ENCODE peak calls at places on chromosome 12, in nine cellular contexts. E, U, M, O, N, Q, R, I and H are unnamed samples.

GRCh38 chr12:93050748-93051081 is 121.6 kb upstream of the EEA1 start:
- DNase-seq in I (no peak), O (no peak), M (no peak), E (no peak), R (no peak), Q (no peak), U (no peak), N (no peak), H (no peak)

GRCh38 chr12:124259168-124260066 is 35.5 kb upstream of the RFLNA start:
- DNase-seq in R (peak), I (no peak), Q (no peak), N (no peak), U (no peak), E (no peak), O (no peak), M (no peak), H (no peak)

GRCh38 chr12:127191124-127191523 is 1075.8 kb upstream of the TMEM132C start:
- DNase-seq in U (no peak), M (no peak), N (no peak), E (no peak), I (no peak), Q (no peak), O (no peak), R (peak), H (no peak)

GRCh38 chr12:3658327-3659163 is 94.4 kb downstream of the CRACR2A start:
- DNase-seq in N (no peak), Q (peak), I (no peak), M (peak), R (peak), O (peak), U (no peak), E (no peak), H (no peak)

GRCh38 chr12:91813701-91814100 is 331.9 kb downstream of the BTG1 start:
- DNase-seq in Q (no peak), N (no peak), R (peak), O (no peak), M (no peak), I (no peak), E (no peak), U (no peak), H (no peak)

GRCh38 chr12:12331244-12331771 is 18.7 kb downstream of the MANSC1 start:
- DNase-seq in R (no peak), I (no peak), Q (no peak), U (no peak), E (no peak), N (no peak), O (peak), M (no peak), H (peak)

GRCh38 chr12:93387780-93388179 is 10.1 kb downstream of the NUDT4 start:
- DNase-seq in N (no peak), I (no peak), O (no peak), M (no peak), R (peak), E (no peak), U (no peak), Q (no peak), H (no peak)

GRCh38 chr12:121784460-121784859 is 9.0 kb downstream of the RHOF start:
- DNase-seq in U (no peak), N (no peak), Q (no peak), E (peak), R (peak), M (no peak), O (no peak), I (no peak), H (peak)

GRCh38 chr12:57522887-57523705 is 472 bp downstream of the MBD6 start:
- DNase-seq in M (peak), E (no peak), O (peak), I (no peak), Q (peak), N (no peak), R (peak), U (peak), H (peak)

GRCh38 chr12:8709124-8709830 is 11.5 kb downstream of the RIMKLB start:
- DNase-seq in I (no peak), R (peak), O (no peak), E (no peak), U (no peak), Q (no peak), M (peak), N (no peak), H (no peak)

GRCh38 chr12:101566318-101566717 is 28.5 kb upstream of the MYBPC1 start:
- DNase-seq in O (no peak), N (no peak), M (no peak), R (no peak), E (no peak), U (no peak), I (no peak), Q (no peak), H (no peak)

GRCh38 chr12:58922849-58923248 is 2.5 kb upstream of the LRIG3 start:
- DNase-seq in Q (no peak), I (no peak), E (no peak), O (no peak), R (peak), U (no peak), M (no peak), N (no peak), H (no peak)

GRCh38 chr12:122937622-122938091 is 28.6 kb downstream of the ABCB9 start:
- DNase-seq in U (no peak), R (no peak), Q (no peak), I (no peak), M (no peak), O (no peak), N (no peak), E (no peak), H (no peak)

GRCh38 chr12:107377596-107378385 is 284.4 kb upstream of the CRY1 start:
- DNase-seq in U (no peak), R (no peak), N (no peak), M (no peak), Q (no peak), I (no peak), O (no peak), E (no peak), H (no peak)

DNA sequence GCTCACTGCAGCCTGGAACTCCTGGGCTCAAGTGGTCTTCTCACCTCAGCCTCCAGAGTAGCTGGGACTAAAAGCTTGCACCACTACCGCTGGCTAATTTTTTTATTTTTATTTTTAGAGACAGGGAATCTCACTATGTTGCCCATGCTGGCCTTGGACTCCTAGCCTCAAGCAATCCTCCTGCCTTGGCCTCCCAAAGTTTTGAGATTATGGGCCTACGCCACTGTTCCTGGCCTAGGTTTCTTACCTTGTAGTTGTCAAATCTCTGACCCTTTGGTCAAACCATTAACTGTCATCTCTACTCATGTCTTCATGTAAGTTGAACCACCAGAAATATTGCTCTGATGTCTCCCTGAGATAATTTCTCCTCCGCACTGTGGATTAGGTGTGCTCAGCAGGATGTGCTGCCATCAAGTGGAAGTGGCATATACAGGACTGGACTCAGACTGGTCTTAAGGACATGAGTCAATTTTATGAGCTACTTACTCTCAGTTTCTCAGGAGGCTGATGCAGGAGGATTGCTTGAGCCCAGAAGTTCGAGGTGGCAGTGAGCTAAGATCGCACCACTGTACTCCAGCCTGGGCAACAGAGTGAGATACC is 28.5 kb downstream of the ACTR6 start:
- DNase-seq in N (no peak), E (peak), R (peak), U (no peak), Q (no peak), I (no peak), O (peak), M (no peak), H (no peak)
- TF ChIP-seq CTCF in N (no peak), E (peak), R (no peak), U (no peak), Q (no peak), I (no peak), O (peak), M (peak), H (no peak)

DNA sequence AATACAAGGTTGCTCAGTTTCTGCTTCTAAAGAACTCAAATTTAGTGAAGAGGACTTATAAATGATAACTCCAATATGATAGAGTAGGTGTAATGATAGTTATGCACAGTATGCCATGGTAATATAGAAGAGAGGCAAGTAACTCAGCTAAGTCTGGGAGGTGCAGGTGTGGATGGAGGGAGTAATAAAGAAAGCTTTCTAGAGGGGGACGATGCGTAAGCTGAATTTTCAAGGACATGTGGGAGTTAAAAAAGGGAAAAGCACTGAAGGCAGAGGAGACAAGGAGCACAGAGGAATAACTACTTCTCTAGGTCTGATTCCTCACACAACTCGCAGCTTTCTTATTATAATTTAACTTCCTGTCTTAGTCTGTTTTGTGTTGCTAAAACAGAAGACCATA is 49.1 kb upstream of the ZDHHC17 start:
- DNase-seq in Q (no peak), N (no peak), E (no peak), M (no peak), U (no peak), O (no peak), I (no peak), R (no peak), H (no peak)
- TF ChIP-seq CTCF in Q (no peak), N (no peak), E (no peak), M (no peak), U (no peak), O (no peak), I (no peak), R (no peak), H (no peak)

GRCh38 chr12:62713190-62713589 is 221.8 kb downstream of the PPM1H start:
- DNase-seq in U (no peak), E (no peak), R (no peak), O (no peak), N (no peak), Q (no peak), M (no peak), I (no peak), H (no peak)

GRCh38 chr12:62709321-62709720 is 225.6 kb downstream of the PPM1H start:
- DNase-seq in U (no peak), I (no peak), N (no peak), R (no peak), E (no peak), M (no peak), Q (no peak), O (no peak), H (no peak)

GRCh38 chr12:62712561-62712960 is 222.4 kb downstream of the PPM1H start:
- DNase-seq in O (no peak), N (no peak), Q (no peak), I (no peak), U (no peak), M (no peak), R (no peak), E (no peak), H (no peak)

GRCh38 chr12:62713723-62714122 is 221.2 kb downstream of the PPM1H start:
- DNase-seq in Q (no peak), I (no peak), E (no peak), R (no peak), N (no peak), M (no peak), U (no peak), O (no peak), H (no peak)

DNA sequence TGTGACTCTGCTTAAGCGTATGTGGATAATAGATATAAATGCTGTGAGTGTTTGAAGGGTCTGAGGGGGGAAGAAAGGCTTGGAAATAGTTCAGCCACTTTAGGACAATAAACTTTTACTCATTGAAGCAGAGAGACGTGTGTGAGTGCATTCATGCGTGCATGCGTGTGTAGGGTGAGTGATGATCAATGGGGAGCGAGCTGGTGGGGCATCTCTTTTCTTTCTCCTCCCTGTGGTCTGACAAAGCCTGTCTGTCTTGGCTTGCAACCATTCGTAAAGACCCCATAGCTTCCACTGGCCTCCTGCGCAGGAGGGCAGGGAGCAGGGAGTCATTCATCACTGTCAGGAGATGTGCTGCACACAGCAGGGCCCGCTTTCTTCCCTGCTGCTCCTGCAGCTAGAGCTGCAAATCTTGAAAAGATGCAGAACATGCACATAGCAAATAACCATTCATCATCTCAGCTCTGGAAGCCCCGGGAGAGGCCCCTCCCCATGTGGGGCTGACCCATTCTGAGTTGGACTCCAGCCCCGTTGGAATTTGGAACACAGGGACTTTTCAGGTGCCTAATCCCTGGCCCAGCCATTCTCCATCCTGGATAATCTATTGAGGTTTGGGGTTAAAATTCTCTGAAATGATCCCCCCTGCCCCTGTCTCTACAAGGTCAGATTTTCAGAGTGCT is 223.2 kb downstream of the PPM1H start:
- DNase-seq in R (no peak), Q (no peak), I (no peak), U (no peak), M (no peak), N (no peak), O (no peak), E (no peak), H (no peak)
- TF ChIP-seq CTCF in R (no peak), Q (no peak), I (no peak), U (no peak), M (no peak), N (no peak), O (no peak), E (no peak), H (no peak)

GRCh38 chr12:27015730-27016076 is 1.5 kb upstream of the TM7SF3 start:
- DNase-seq in R (peak), E (no peak), Q (no peak), O (peak), U (no peak), M (no peak), N (no peak), I (no peak), H (no peak)
- TF ChIP-seq CTCF in R (no peak), E (peak), Q (peak), O (peak), U (peak), M (no peak), N (no peak), I (peak), H (no peak)

GRCh38 chr12:52984136-52984535 is 22.1 kb upstream of the EIF4B start:
- DNase-seq in U (no peak), I (no peak), N (no peak), E (no peak), M (no peak), O (no peak), Q (no peak), R (no peak), H (no peak)
- TF ChIP-seq CTCF in U (no peak), I (no peak), N (no peak), E (no peak), M (no peak), O (no peak), Q (no peak), R (no peak), H (no peak)

GRCh38 chr12:20423557-20423956 is 55.2 kb downstream of the PDE3A start:
- DNase-seq in O (no peak), U (no peak), R (no peak), I (no peak), E (no peak), N (no peak), Q (no peak), M (no peak), H (no peak)
- TF ChIP-seq CTCF in O (no peak), U (no peak), R (peak), I (no peak), E (no peak), N (no peak), Q (no peak), M (peak), H (no peak)